ENCODE peak calls at places on chromosomes 12 and 14, in ten cellular contexts. F is ovary, Y is stomach, A is prostate gland, S is GM12892, X is HepG2, P is tibial nerve, K is IMR-90, E is A549, R is body of pancreas. M is an unnamed sample.

GRCh38 chr14:75011356-75012097 is 8.8 kb downstream of the EIF2B2 start:
- DNase-seq in X (no peak), P (no peak), K (peak), Y (no peak), S (no peak), R (no peak), E (no peak), F (no peak), A (no peak), M (no peak)

GRCh38 chr14:80605536-80605935 is 336.0 kb downstream of the CEP128 start:
- DNase-seq in R (no peak), K (no peak), A (no peak), Y (no peak), F (no peak), P (no peak), E (no peak), X (no peak), S (no peak), M (no peak)

GRCh38 chr12:110107369-110108281 is 16.5 kb upstream of the IFT81 start:
- DNase-seq in R (peak), F (peak), A (no peak), S (no peak), K (peak), Y (no peak), P (peak), E (peak), X (peak), M (no peak)

GRCh38 chr12:2295941-2296461 is 243.2 kb downstream of the CACNA1C start:
- DNase-seq in X (no peak), E (peak), R (no peak), K (peak), S (no peak), Y (no peak), A (no peak), P (no peak), F (no peak), M (peak)

GRCh38 chr12:56898938-56899337 is 35.3 kb downstream of the SDR9C7 start:
- DNase-seq in X (no peak), E (no peak), K (no peak), P (no peak), R (no peak), F (no peak), Y (no peak), A (no peak), S (no peak), M (peak)

GRCh38 chr12:79901506-79901905 is 33.4 kb downstream of the PPP1R12A start:
- DNase-seq in R (no peak), E (no peak), A (no peak), Y (no peak), X (no peak), P (no peak), F (no peak), S (no peak), K (no peak), M (no peak)

GRCh38 chr12:77493311-77493710 is 337.4 kb upstream of the NAV3 start:
- DNase-seq in R (no peak), F (no peak), K (no peak), X (no peak), Y (no peak), E (no peak), A (no peak), S (no peak), P (no peak), M (no peak)

GRCh38 chr12:67647251-67647546 is 1.3 kb upstream of the DYRK2 start:
- DNase-seq in R (no peak), A (no peak), E (no peak), Y (no peak), X (no peak), K (no peak), P (no peak), F (no peak), S (no peak), M (no peak)

DNA sequence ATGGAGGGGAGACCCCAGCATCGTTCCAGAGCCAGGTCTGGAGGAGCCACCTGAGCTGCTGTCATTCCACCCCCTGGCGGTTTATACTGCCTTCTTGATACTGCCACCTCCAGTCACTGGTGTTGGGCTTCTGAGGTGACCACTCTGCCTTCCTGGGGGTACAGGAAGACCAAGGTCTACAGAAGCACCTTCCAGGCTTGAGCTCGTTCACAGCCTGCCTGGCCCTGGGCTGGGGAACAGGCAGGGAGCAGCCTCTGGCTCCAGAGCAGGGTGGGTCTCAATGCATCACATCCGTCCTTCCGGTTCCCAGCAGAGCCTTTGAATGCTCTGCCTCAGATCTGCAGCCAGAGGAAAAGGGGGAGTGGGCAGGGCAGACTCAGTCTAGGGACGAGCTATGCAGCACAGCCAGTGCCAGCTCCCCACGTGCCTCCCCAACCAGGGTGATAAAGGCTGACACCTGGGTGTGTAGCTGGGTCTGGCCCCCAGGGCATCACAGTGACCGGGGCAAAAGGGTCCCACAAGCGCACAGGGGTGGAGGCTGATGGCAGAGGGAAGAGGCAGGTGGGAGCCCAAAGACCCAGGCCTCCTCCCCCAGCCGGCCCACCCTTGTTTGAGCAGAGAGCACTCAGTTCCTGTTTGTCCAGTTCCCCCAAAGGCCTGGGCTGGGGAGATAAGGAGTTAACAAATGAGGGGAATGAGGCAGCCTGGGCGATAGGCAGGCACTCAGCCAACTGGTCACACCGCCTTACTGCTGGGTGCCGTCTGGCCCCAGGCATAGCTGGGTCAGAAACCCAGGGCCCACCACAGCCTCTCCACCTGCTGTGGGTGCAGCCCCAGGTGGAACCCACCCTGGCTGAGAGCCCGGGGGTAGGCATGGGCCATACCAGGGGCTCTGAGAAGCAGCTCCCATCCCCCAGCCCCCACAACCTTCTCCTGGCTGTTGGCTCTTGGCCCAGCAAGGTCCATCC is 17.1 kb downstream of the DEGS2 start:
- DNase-seq in S (no peak), Y (peak), E (no peak), P (no peak), F (peak), X (no peak), A (no peak), R (peak), K (no peak), M (peak)
- TF ChIP-seq POLR2A in S (no peak), Y (no peak), E (no peak), P (no peak), F (no peak), X (no peak), A (no peak), R (no peak), K (no peak), M (peak)

GRCh38 chr12:92593734-92594402 is 108.9 kb upstream of the PLEKHG7 start:
- DNase-seq in A (peak), K (peak), E (peak), F (no peak), X (peak), R (peak), Y (peak), P (peak), S (peak), M (no peak)
- TF ChIP-seq POLR2A in A (no peak), K (no peak), E (no peak), F (no peak), X (no peak), R (no peak), Y (no peak), P (no peak), S (peak), M (no peak)

GRCh38 chr14:103122578-103123127 is 608 bp upstream of the TNFAIP2 start:
- DNase-seq in K (no peak), R (no peak), F (peak), E (peak), P (no peak), S (no peak), A (no peak), X (no peak), Y (no peak), M (no peak)

GRCh38 chr14:103121846-103122577 is 1.2 kb upstream of the TNFAIP2 start:
- DNase-seq in E (peak), F (peak), P (peak), R (peak), K (peak), A (peak), S (no peak), X (peak), Y (peak), M (no peak)

GRCh38 chr14:103124501-103125001 is 1.3 kb downstream of the TNFAIP2 start:
- DNase-seq in Y (no peak), A (no peak), S (peak), P (no peak), K (no peak), E (no peak), F (peak), X (no peak), R (no peak), M (no peak)

GRCh38 chr14:103123634-103124500 is 606 bp downstream of the TNFAIP2 start:
- DNase-seq in K (no peak), A (no peak), X (no peak), E (peak), P (peak), F (peak), R (no peak), S (no peak), Y (peak), M (no peak)

DNA sequence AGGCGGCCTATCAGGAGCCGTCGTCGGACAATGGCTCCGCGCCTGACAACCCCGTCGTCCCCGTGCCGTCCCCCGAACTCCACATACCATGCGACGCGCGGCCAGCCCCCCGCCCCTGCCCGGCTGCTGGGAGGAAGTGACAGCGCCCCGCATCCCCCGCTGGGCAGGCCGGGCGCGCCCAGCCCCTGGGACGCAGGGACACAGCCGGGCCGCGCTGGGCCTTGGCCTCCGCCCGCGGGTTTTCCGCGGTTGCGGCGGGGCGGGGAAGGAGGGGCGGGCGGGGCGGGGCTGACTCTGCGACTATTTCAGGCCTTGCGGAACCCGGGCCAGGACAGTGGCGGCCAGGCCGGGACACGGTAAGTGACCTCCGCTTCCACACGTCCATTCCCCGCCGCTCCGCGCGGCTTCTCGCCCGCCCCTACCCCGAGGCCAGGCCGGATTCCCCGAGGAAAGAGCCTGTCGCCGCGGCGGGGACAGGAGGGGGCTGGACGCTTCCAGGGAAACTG is at the start of gene TNFAIP2:
- DNase-seq in K (no peak), Y (no peak), E (peak), R (no peak), P (no peak), X (no peak), A (no peak), F (peak), S (no peak), M (no peak)
- TF ChIP-seq POLR2A in K (no peak), Y (no peak), E (peak), R (peak), P (no peak), X (no peak), A (peak), F (no peak), S (peak), M (no peak)

DNA sequence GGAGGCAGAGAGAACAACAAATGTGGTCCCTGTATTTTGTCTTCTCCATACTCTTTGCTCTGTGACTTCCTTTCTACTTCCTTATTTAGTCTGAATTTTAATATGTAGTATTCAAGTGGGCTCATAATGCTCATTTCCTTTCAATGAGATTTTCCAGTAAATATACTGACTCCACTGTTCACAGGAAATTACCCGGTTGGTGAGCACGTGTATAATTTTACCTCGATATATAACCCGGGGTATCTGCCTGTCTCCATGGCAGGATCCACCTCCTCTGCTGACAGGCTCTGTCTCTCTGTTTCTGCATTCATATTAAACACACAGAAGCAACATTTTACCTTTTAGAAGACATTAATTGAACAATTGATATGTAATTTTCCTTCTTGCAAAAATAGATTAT is 166.0 kb downstream of the SLC38A4 start:
- DNase-seq in P (no peak), K (no peak), S (no peak), Y (no peak), E (no peak), X (no peak), R (no peak), A (no peak), F (no peak), M (no peak)
- TF ChIP-seq POLR2A in P (no peak), K (no peak), S (no peak), Y (no peak), E (no peak), X (no peak), R (no peak), A (no peak), F (no peak), M (no peak)

GRCh38 chr14:101861464-101861863 is 100.0 kb downstream of the PPP2R5C start:
- DNase-seq in P (no peak), R (no peak), S (no peak), E (no peak), Y (no peak), A (no peak), K (no peak), X (no peak), F (no peak), M (no peak)
- TF ChIP-seq POLR2A in P (no peak), R (no peak), S (no peak), E (no peak), Y (no peak), A (no peak), K (no peak), X (no peak), F (no peak), M (no peak)

GRCh38 chr12:86671001-86671400 is 414.8 kb upstream of the MGAT4C start:
- DNase-seq in R (no peak), A (no peak), P (no peak), S (no peak), Y (no peak), F (no peak), K (peak), X (no peak), E (no peak), M (no peak)
- TF ChIP-seq POLR2A in R (no peak), A (no peak), P (no peak), S (no peak), Y (no peak), F (no peak), K (no peak), X (no peak), E (no peak), M (no peak)

GRCh38 chr12:13196302-13196921 is at the start of gene EMP1:
- DNase-seq in A (peak), F (peak), E (peak), P (peak), X (peak), R (peak), Y (peak), S (no peak), K (peak), M (peak)
- TF ChIP-seq POLR2A in A (peak), F (peak), E (no peak), P (peak), X (no peak), R (no peak), Y (no peak), S (no peak), K (peak), M (no peak)

M was measured in erythroblast.